ENCODE peak calls at places on chromosomes 16 and 17, in nine cellular contexts. P is stimulated activated CD4-positive, alpha-beta T cell treated with anti-CD3 and anti-CD28 coated beads, Interleukin-2, amount 100 ng/mL, for 48 hours; Q is GM23248; C is activated naive CD4-positive, alpha-beta T cell treated with anti-CD3 and anti-CD28 coated beads for 36 hours; N is activated T-cell treated with anti-CD3 and anti-CD28 coated beads, Interleukin-2, amount 50 U/mL, for 72 hours; L is GM03348; M is H1; R is fibroblast of the aortic adventitia; U is DMS 273 treated with DMSO at 0.1 percent for 48 hours. I is an unnamed sample.

GRCh38 chr16:49590166-49590871 is 216.7 kb downstream of the C16orf78 start:
- DNase-seq in P (no peak), Q (no peak), C (no peak), N (no peak), L (no peak), M (peak), R (no peak), U (peak), I (no peak)

GRCh38 chr17:38571833-38572274 is 33.9 kb downstream of the SRCIN1 start:
- DNase-seq in P (no peak), Q (no peak), C (no peak), N (no peak), L (no peak), M (no peak), R (no peak), U (no peak), I (no peak)

GRCh38 chr17:1091885-1092284 is 87.9 kb downstream of the ABR start:
- DNase-seq in P (no peak), Q (no peak), C (no peak), N (no peak), L (no peak), M (no peak), R (no peak), U (no peak), I (no peak)

GRCh38 chr16:57266531-57267268 is 17.8 kb downstream of the PLLP start:
- DNase-seq in P (no peak), Q (no peak), C (peak), N (no peak), L (no peak), M (no peak), R (no peak), U (no peak), I (no peak)

GRCh38 chr17:164536-165235 is 16.8 kb downstream of the DOC2B start:
- DNase-seq in P (no peak), Q (peak), C (peak), N (peak), L (peak), M (peak), R (peak), U (peak), I (no peak)

GRCh38 chr16:61382435-61382834 is 653.8 kb downstream of the CDH8 start:
- DNase-seq in P (no peak), Q (no peak), C (no peak), N (no peak), L (no peak), M (no peak), R (no peak), U (no peak), I (no peak)

GRCh38 chr16:56879276-56879675 is 14.3 kb downstream of the SLC12A3 start:
- DNase-seq in P (no peak), Q (no peak), C (no peak), N (no peak), L (no peak), M (no peak), R (no peak), U (no peak), I (no peak)

GRCh38 chr17:48632579-48633265 is 6.6 kb upstream of the HOXB9 start:
- DNase-seq in P (no peak), Q (no peak), C (no peak), N (no peak), L (no peak), M (no peak), R (no peak), U (no peak), I (no peak)

GRCh38 chr17:18320301-18320700 is 5.2 kb downstream of the SMCR8 start:
- DNase-seq in P (no peak), Q (no peak), C (no peak), N (no peak), L (no peak), M (no peak), R (no peak), U (no peak), I (no peak)

GRCh38 chr16:86444274-86445060 is 65.9 kb upstream of the FOXF1 start:
- DNase-seq in P (no peak), Q (no peak), C (no peak), N (no peak), L (no peak), M (no peak), R (no peak), U (no peak), I (no peak)

GRCh38 chr17:31593806-31594205 is 202.3 kb downstream of the RAB11FIP4 start:
- DNase-seq in P (no peak), Q (peak), C (no peak), N (no peak), L (peak), M (no peak), R (peak), U (peak), I (no peak)

GRCh38 chr17:72565006-72565405 is 444.2 kb downstream of the SOX9 start:
- DNase-seq in P (no peak), Q (no peak), C (no peak), N (no peak), L (no peak), M (no peak), R (no peak), U (no peak), I (no peak)

GRCh38 chr17:28810437-28810836 is 32.2 kb downstream of the FAM222B start:
- DNase-seq in P (no peak), Q (no peak), C (peak), N (peak), L (no peak), M (no peak), R (no peak), U (no peak), I (no peak)

I was measured in GM18507.